ENCODE peak calls at places on chromosomes 11 and 22, in six cellular contexts. One of them, this sample, is unnamed.

GRCh38 chr11:4466168-4466891 is 16.1 kb upstream of the OR52K1 start:
- DNase-seq in nephron progenitor cell: no peak
- DNase-seq in NCI-H2081: no peak
- DNase-seq in heart right ventricle: no peak
- DNase-seq in NCI-H1417: no peak
- DNase-seq in activated effector memory CD4-positive, alpha-beta T cell treated with Interleukin-2 at 50 U/mL for 16 hours: no peak
- DNase-seq in this sample: no peak

GRCh38 chr22:42648368-42649260 is 578 bp downstream of the CYB5R3 start:
- DNase-seq in nephron progenitor cell: no peak
- DNase-seq in NCI-H2081: no peak
- DNase-seq in heart right ventricle: peak; percentile 61
- DNase-seq in NCI-H1417: peak; percentile 60
- DNase-seq in activated effector memory CD4-positive, alpha-beta T cell treated with Interleukin-2 at 50 U/mL for 16 hours: no peak
- DNase-seq in this sample: peak; percentile 74

GRCh38 chr11:31641477-31642062 is 132.0 kb downstream of the ELP4 start:
- DNase-seq in nephron progenitor cell: peak; percentile 51
- DNase-seq in NCI-H2081: peak; percentile 68
- DNase-seq in heart right ventricle: peak; percentile 4
- DNase-seq in NCI-H1417: peak; percentile 60
- DNase-seq in activated effector memory CD4-positive, alpha-beta T cell treated with Interleukin-2 at 50 U/mL for 16 hours: no peak
- DNase-seq in this sample: no peak

GRCh38 chr22:49951678-49951985 is 8.9 kb upstream of the PIM3 start:
- DNase-seq in nephron progenitor cell: no peak
- DNase-seq in NCI-H2081: no peak
- DNase-seq in heart right ventricle: no peak
- DNase-seq in NCI-H1417: no peak
- DNase-seq in activated effector memory CD4-positive, alpha-beta T cell treated with Interleukin-2 at 50 U/mL for 16 hours: no peak
- DNase-seq in this sample: no peak

GRCh38 chr11:65685981-65686380 is 23.3 kb upstream of the RELA start:
- DNase-seq in nephron progenitor cell: no peak
- DNase-seq in NCI-H2081: no peak
- DNase-seq in heart right ventricle: no peak
- DNase-seq in NCI-H1417: no peak
- DNase-seq in activated effector memory CD4-positive, alpha-beta T cell treated with Interleukin-2 at 50 U/mL for 16 hours: no peak
- DNase-seq in this sample: no peak

GRCh38 chr22:31926969-31927368 is 17.4 kb upstream of the YWHAH start:
- DNase-seq in nephron progenitor cell: no peak
- DNase-seq in NCI-H2081: no peak
- DNase-seq in heart right ventricle: no peak
- DNase-seq in NCI-H1417: peak; percentile 17
- DNase-seq in activated effector memory CD4-positive, alpha-beta T cell treated with Interleukin-2 at 50 U/mL for 16 hours: no peak
- DNase-seq in this sample: no peak

GRCh38 chr22:30969532-30970355 is 679 bp downstream of the TUG1 start:
- DNase-seq in nephron progenitor cell: no peak
- DNase-seq in NCI-H2081: no peak
- DNase-seq in heart right ventricle: peak; percentile 29
- DNase-seq in NCI-H1417: no peak
- DNase-seq in activated effector memory CD4-positive, alpha-beta T cell treated with Interleukin-2 at 50 U/mL for 16 hours: no peak
- DNase-seq in this sample: no peak

GRCh38 chr11:128342511-128343133 is 244.7 kb downstream of the ETS1 start:
- DNase-seq in nephron progenitor cell: no peak
- DNase-seq in NCI-H2081: peak; percentile 74
- DNase-seq in heart right ventricle: peak; percentile 75
- DNase-seq in NCI-H1417: peak; percentile 88
- DNase-seq in activated effector memory CD4-positive, alpha-beta T cell treated with Interleukin-2 at 50 U/mL for 16 hours: no peak
- DNase-seq in this sample: peak; percentile 76

GRCh38 chr11:70377645-70378044 is 20.7 kb upstream of the CTTN start:
- DNase-seq in nephron progenitor cell: no peak
- DNase-seq in NCI-H2081: no peak
- DNase-seq in heart right ventricle: no peak
- DNase-seq in NCI-H1417: no peak
- DNase-seq in activated effector memory CD4-positive, alpha-beta T cell treated with Interleukin-2 at 50 U/mL for 16 hours: no peak
- DNase-seq in this sample: no peak

GRCh38 chr11:32615422-32615821 is 31.8 kb downstream of the EIF3M start:
- DNase-seq in nephron progenitor cell: no peak
- DNase-seq in NCI-H2081: no peak
- DNase-seq in heart right ventricle: no peak
- DNase-seq in NCI-H1417: no peak
- DNase-seq in activated effector memory CD4-positive, alpha-beta T cell treated with Interleukin-2 at 50 U/mL for 16 hours: no peak
- DNase-seq in this sample: no peak

GRCh38 chr22:26139320-26139719 is 29.9 kb upstream of the SEZ6L start:
- DNase-seq in nephron progenitor cell: no peak
- DNase-seq in NCI-H2081: peak; percentile 51
- DNase-seq in heart right ventricle: peak; percentile 10
- DNase-seq in NCI-H1417: no peak
- DNase-seq in activated effector memory CD4-positive, alpha-beta T cell treated with Interleukin-2 at 50 U/mL for 16 hours: no peak
- DNase-seq in this sample: no peak

GRCh38 chr22:30867746-30868662 is 100.6 kb downstream of the MORC2 start:
- DNase-seq in nephron progenitor cell: no peak
- DNase-seq in NCI-H2081: no peak
- DNase-seq in heart right ventricle: no peak
- DNase-seq in NCI-H1417: no peak
- DNase-seq in activated effector memory CD4-positive, alpha-beta T cell treated with Interleukin-2 at 50 U/mL for 16 hours: no peak
- DNase-seq in this sample: peak; percentile 26

GRCh38 chr11:105177658-105178057 is 38.1 kb upstream of the CARD18 start:
- DNase-seq in nephron progenitor cell: no peak
- DNase-seq in NCI-H2081: no peak
- DNase-seq in heart right ventricle: no peak
- DNase-seq in NCI-H1417: no peak
- DNase-seq in activated effector memory CD4-positive, alpha-beta T cell treated with Interleukin-2 at 50 U/mL for 16 hours: no peak
- DNase-seq in this sample: no peak

GRCh38 chr22:19756288-19757128 is 4.1 kb upstream of the TBX1 start:
- DNase-seq in nephron progenitor cell: peak; percentile 65
- DNase-seq in NCI-H2081: peak; percentile 53
- DNase-seq in heart right ventricle: no peak
- DNase-seq in NCI-H1417: no peak
- DNase-seq in activated effector memory CD4-positive, alpha-beta T cell treated with Interleukin-2 at 50 U/mL for 16 hours: peak; percentile 59
- DNase-seq in this sample: no peak

GRCh38 chr11:104078250-104078649 is 41.8 kb downstream of the DDI1 start:
- DNase-seq in nephron progenitor cell: no peak
- DNase-seq in NCI-H2081: no peak
- DNase-seq in heart right ventricle: no peak
- DNase-seq in NCI-H1417: no peak
- DNase-seq in activated effector memory CD4-positive, alpha-beta T cell treated with Interleukin-2 at 50 U/mL for 16 hours: no peak
- DNase-seq in this sample: no peak

GRCh38 chr11:74697722-74698121 is 33.5 kb downstream of the CHRDL2 start:
- DNase-seq in nephron progenitor cell: no peak
- DNase-seq in NCI-H2081: no peak
- DNase-seq in heart right ventricle: no peak
- DNase-seq in NCI-H1417: no peak
- DNase-seq in activated effector memory CD4-positive, alpha-beta T cell treated with Interleukin-2 at 50 U/mL for 16 hours: no peak
- DNase-seq in this sample: no peak

GRCh38 chr22:27718186-27719032 is 83.1 kb downstream of the MN1 start:
- DNase-seq in nephron progenitor cell: peak; percentile 17
- DNase-seq in NCI-H2081: no peak
- DNase-seq in heart right ventricle: peak; percentile 79
- DNase-seq in NCI-H1417: no peak
- DNase-seq in activated effector memory CD4-positive, alpha-beta T cell treated with Interleukin-2 at 50 U/mL for 16 hours: no peak
- DNase-seq in this sample: peak; percentile 90

GRCh38 chr11:69644071-69644961 is 3.4 kb downstream of the CCND1 start:
- DNase-seq in nephron progenitor cell: no peak
- DNase-seq in NCI-H2081: no peak
- DNase-seq in heart right ventricle: peak; percentile 82
- DNase-seq in NCI-H1417: peak; percentile 72
- DNase-seq in activated effector memory CD4-positive, alpha-beta T cell treated with Interleukin-2 at 50 U/mL for 16 hours: no peak
- DNase-seq in this sample: peak; percentile 43

GRCh38 chr11:47617417-47617809 is 23.2 kb upstream of the C1QTNF4 start:
- DNase-seq in nephron progenitor cell: no peak
- DNase-seq in NCI-H2081: no peak
- DNase-seq in heart right ventricle: no peak
- DNase-seq in NCI-H1417: no peak
- DNase-seq in activated effector memory CD4-positive, alpha-beta T cell treated with Interleukin-2 at 50 U/mL for 16 hours: no peak
- DNase-seq in this sample: no peak

GRCh38 chr11:32331098-32331497 is 104.2 kb downstream of the WT1 start:
- DNase-seq in nephron progenitor cell: no peak
- DNase-seq in NCI-H2081: no peak
- DNase-seq in heart right ventricle: no peak
- DNase-seq in NCI-H1417: no peak
- DNase-seq in activated effector memory CD4-positive, alpha-beta T cell treated with Interleukin-2 at 50 U/mL for 16 hours: no peak
- DNase-seq in this sample: no peak